ENCODE peak calls at places on chromosomes 11 and 22, in five cellular contexts. C, H, Y, R and G are unnamed samples.
A peak's percentile ranks its signal among the peaks of the same experiment; 100 is the strongest.

GRCh38 chr22:45974498-45974897 is 2.5 kb downstream of the WNT7B start:
- DNase-seq in H (no peak), C (no peak), Y (no peak), R (no peak), G (no peak)

GRCh38 chr11:113317297-113317696 is 2.9 kb downstream of the TTC12 start:
- DNase-seq in C (no peak), R (no peak), Y (no peak), H (no peak), G (no peak)

GRCh38 chr11:110356769-110357671 is 60.6 kb upstream of the RDX start:
- DNase-seq in C (no peak), H (peak; percentile 60), Y (no peak), R (no peak), G (no peak)

GRCh38 chr11:31060880-31061279 is 308.7 kb downstream of the DCDC1 start:
- DNase-seq in H (peak; percentile 55), R (no peak), Y (no peak), C (no peak), G (no peak)

GRCh38 chr11:65292866-65293265 is 21.8 kb upstream of the CDC42EP2 start:
- DNase-seq in R (no peak), H (no peak), Y (no peak), C (no peak), G (no peak)

GRCh38 chr22:45889539-45890350 is 87.2 kb downstream of the WNT7B start:
- DNase-seq in R (no peak), C (no peak), Y (no peak), H (peak; percentile 32), G (peak; percentile 42)

GRCh38 chr11:62905286-62905685 is 15.9 kb downstream of the CHRM1 start:
- DNase-seq in Y (no peak), H (no peak), R (no peak), C (no peak), G (no peak)

GRCh38 chr22:27962268-27963191 is 43.5 kb upstream of the PITPNB start:
- DNase-seq in Y (no peak), H (peak; percentile 14), C (no peak), R (no peak), G (no peak)

GRCh38 chr22:47129902-47130301 is 367.5 kb downstream of the TBC1D22A start:
- DNase-seq in Y (no peak), R (peak; percentile 89), C (no peak), H (peak; percentile 13), G (peak; percentile 34)

GRCh38 chr11:107711861-107712260 is at the start of gene SLN:
- DNase-seq in Y (no peak), C (no peak), R (no peak), H (no peak), G (no peak)

GRCh38 chr11:11731311-11732083 is 109.7 kb upstream of the GALNT18 start:
- DNase-seq in R (no peak), C (no peak), H (peak; percentile 85), Y (no peak), G (no peak)

DNA sequence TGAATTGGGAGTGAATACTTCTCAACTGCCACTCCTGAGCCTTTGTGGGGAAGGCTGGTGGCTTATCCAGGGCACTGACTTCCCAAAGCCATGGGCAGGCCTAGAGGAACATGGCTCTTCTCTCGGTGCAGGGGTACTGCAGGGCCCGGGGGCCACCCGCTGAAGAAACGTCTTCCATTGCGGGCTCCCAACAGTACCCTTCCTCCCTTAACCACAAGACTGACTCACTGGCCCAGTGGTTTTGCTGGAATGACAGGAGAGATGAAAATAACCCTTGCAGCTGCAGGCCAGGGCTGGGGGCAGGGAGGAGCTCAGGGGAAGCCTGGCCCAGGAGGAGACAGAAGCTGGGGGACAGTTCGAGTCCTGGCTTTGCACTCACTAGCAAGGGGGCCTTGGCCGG is 13.5 kb downstream of the TXN2 start:
- DNase-seq in H (peak; percentile 89), C (no peak), R (no peak), Y (no peak), G (peak; percentile 80)
- H3K4me3 ChIP-seq in H (peak overlapping the region; percentile 38), C (no peak overlapping the region), R (no peak overlapping the region), Y (no peak overlapping the region), G (no peak overlapping the region)

DNA sequence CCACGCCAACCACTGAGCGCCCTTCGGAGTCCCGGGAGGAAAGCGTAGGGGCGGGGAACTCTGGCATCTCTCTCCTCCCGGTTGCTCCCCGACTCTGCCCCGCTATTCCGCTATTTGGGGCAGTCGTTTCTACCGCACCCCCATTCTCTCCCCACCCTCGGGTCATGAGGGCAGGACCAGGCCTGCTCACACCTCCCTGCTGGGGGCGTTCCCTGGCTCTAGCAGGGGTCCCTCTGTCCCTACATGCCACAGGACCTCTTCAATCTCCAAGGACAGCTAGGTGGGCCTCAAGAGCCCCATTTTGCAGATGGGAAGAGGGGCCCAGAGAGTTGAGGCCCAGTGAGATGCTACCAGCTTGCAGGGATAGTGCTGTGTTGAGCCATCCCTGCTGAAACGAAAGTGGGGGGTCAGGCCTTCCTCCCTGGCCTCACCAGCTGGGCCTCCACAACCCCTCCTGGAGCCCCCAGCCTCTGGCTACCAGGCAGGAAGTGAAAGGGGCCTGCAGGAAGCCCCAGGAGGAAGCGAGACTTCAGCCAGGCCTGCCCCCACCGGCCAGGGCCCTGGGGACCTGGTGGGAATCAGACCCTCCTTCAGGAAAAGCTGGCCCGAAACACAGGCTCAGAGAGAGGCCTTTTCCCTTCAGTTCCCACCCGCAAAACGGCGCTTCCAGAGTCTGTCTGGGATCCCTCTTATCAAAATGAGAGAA is 5.5 kb upstream of the SHISA8 start:
- DNase-seq in H (no peak), C (peak; percentile 64), R (peak; percentile 44), Y (no peak), G (no peak)
- H3K27me3 ChIP-seq in H (peaks cover 21% of the 10 kb centered on the region), C (peaks cover 44% of the 10 kb centered on the region), R (peaks cover 69% of the 10 kb centered on the region), Y (peaks cover 56% of the 10 kb centered on the region), G (no peaks in the 10 kb centered on the region)

DNA sequence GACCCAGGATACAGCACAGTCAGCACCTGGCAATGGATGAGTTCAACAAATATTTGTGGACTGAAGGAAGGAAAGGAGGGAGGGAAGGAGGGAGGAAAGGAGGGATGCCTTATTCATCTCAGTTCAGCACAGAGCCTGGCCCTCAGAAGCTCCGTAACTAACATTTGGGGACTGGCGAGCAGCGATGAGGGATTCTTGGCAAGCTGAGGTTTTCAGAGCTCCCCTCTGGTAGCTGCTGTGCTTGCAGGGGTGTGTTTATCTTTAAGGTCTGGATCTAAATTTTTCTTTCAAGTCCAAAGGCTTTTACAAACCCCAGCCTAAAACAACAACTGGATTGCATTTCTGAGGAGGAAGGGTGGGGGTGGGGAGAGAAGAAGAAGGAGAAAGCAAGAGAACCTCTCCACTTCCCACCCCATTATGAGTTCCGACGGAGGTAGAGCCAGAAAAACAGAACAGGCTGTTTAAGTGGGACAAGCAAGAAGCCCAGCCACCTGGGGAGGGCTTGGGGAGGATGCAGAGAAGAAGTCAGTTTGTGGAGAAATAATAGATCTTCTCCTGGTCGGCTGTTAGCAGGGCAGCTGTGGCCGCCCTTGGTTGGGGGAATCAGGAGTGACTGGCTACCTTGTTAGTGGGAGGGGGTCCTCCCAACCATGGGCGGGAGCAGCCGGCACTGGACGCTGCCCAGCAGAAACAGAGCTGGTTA is 77.8 kb downstream of the TSPAN18 start:
- DNase-seq in R (no peak), Y (no peak), C (peak; percentile 55), H (peak; percentile 20), G (no peak)
- H3K4me3 ChIP-seq in R (no peak overlapping the region), Y (no peak overlapping the region), C (no peak overlapping the region), H (no peak overlapping the region), G (no peak overlapping the region)

GRCh38 chr11:27703453-27703852 is 3.2 kb upstream of the BDNF start:
- DNase-seq in H (peak; percentile 68), C (no peak), R (no peak), Y (no peak), G (no peak)
- H3K27me3 ChIP-seq in H (no peaks in the 10 kb centered on the region), C (peaks cover 38% of the 10 kb centered on the region), R (peaks cover 61% of the 10 kb centered on the region), Y (peaks cover 43% of the 10 kb centered on the region), G (no peaks in the 10 kb centered on the region)

GRCh38 chr11:12845739-12846358 is 163.3 kb upstream of the RASSF10 start:
- DNase-seq in C (peak; percentile 27), Y (no peak), R (peak; percentile 63), H (peak; percentile 69), G (no peak)
- H3K4me3 ChIP-seq in C (no peak overlapping the region), Y (no peak overlapping the region), R (no peak overlapping the region), H (no peak overlapping the region), G (no peak overlapping the region)

DNA sequence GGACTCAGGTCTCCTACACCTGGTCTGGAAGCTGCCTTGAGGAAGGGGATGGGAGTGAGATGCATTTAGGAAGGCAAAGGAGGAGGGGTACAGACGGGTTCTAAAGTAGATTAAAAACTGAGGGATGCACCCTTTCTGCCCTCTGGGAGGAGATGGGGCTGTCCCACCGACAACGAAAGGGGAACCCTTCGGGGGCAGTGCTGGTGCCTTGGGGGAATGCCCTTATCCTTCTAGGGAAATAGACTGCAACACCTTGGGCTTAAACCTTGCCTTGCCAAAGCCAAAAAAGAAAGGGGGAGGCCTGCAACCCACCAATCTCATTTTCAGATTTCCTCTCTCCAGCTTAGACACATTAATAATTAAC is 89.8 kb downstream of the PLEKHA7 start:
- DNase-seq in C (peak; percentile 28), R (no peak), H (no peak), Y (no peak), G (no peak)
- H3K27me3 ChIP-seq in C (peaks cover 47% of the 10 kb centered on the region), R (peaks cover 34% of the 10 kb centered on the region), H (peaks cover 75% of the 10 kb centered on the region), Y (peaks cover 73% of the 10 kb centered on the region), G (no peaks in the 10 kb centered on the region)

DNA sequence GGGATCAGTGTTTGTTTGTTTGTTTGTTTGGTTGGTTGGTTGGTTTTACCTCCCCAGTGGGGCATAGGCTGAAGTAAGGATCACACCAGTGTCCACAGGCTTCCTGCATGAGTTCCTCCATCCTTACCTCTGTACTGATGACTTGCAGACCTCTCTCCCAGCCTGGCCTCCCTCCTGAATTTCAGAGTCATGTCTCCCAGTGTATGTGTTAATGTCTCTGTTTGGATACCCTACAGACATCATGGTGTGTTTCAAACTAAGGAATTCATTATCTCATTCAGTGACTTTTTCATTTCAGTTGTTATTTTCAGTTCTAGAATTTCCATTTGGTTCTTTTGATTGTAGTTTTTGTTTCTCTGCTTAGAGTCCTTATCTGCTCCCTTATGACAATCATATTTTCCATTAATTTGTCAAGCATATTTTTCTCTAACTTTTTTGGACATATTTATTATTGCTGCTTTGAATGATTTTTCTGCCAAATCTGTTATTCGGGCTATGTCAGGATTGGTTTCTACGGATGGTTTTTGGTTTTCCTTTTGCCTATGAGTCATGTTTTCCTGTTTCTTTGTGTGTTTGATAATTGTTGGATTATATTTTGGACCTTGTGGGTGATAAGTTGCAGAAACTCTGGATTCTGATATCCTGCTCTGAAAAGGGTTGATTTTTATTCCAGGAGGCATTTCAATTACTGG is 23.6 kb downstream of the MYEOV start:
- DNase-seq in R (no peak), H (peak; percentile 69), Y (no peak), C (no peak), G (no peak)
- H3K4me3 ChIP-seq in R (no peak overlapping the region), H (no peak overlapping the region), Y (no peak overlapping the region), C (no peak overlapping the region), G (no peak overlapping the region)

DNA sequence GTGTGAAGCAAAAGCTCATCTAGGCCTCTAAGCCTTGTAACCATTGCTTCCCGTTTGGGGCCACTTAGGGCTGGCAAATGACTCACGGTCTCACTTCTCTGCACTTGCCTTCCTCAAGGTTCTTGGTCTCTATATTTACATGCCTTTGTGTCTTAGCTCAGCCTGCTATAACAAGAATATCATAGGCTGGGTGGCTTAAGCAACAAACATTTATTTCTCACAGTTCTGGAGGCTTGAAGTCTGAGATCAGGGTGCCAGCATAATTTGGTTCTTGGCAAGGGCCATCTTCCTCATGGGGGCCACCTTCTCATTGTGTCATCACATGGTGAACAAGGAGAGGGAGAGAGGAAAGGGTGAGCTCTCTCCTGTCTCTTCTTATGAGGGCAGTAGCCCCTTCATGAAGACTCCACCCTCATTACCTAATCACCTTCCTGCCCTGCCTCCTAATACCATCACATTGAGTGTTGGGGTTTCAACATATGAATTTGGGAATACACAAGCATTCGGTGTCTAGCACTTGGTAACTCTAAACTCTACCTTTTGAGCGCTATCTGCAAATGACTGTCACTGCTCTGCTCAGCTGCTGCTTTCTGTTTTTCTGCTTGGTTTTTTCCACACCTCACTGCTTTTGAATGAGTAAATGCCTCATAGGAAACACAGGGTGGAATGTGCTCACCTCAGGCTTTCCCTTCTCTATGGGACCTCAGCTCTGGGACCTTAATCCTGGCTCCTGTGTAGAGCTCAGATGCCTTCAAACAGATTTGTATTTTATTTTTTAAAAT is 16.2 kb upstream of the ME3 start:
- DNase-seq in H (peak; percentile 91), R (no peak), C (no peak), Y (no peak), G (no peak)
- H3K27me3 ChIP-seq in H (no peaks in the 10 kb centered on the region), R (no peaks in the 10 kb centered on the region), C (no peaks in the 10 kb centered on the region), Y (no peaks in the 10 kb centered on the region), G (no peaks in the 10 kb centered on the region)